ENCODE peak calls at places on chromosome 20, in eight cellular contexts. One of them, this sample, is unnamed.

GRCh38 chr20:38133680-38134426 is 31.2 kb downstream of the TGM2 start:
- DNase-seq in activated T-cell treated with anti-CD3 and anti-CD28 coated beads for 1 hour: no peak
- DNase-seq in GM13976: no peak
- DNase-seq in memory B cell: no peak
- DNase-seq in kidney glomerular epithelial cell: no peak
- DNase-seq in IMR-90: no peak
- DNase-seq in posterior vena cava: peak; percentile 58
- DNase-seq in activated naive CD4-positive, alpha-beta T cell treated with anti-CD3 and anti-CD28 coated beads, Interleukin-2, amount 50 U/mL, for 16 hours: no peak
- DNase-seq in this sample: no peak

GRCh38 chr20:44467289-44467883 is 8.3 kb upstream of the TTPAL start:
- DNase-seq in posterior vena cava: peak; percentile 87
- DNase-seq in IMR-90: no peak
- DNase-seq in activated naive CD4-positive, alpha-beta T cell treated with anti-CD3 and anti-CD28 coated beads, Interleukin-2, amount 50 U/mL, for 16 hours: no peak
- DNase-seq in memory B cell: no peak
- DNase-seq in kidney glomerular epithelial cell: no peak
- DNase-seq in GM13976: no peak
- DNase-seq in activated T-cell treated with anti-CD3 and anti-CD28 coated beads for 1 hour: no peak
- DNase-seq in this sample: no peak

GRCh38 chr20:35491823-35492222 is 36.4 kb downstream of the CEP250 start:
- DNase-seq in IMR-90: peak; percentile 18
- DNase-seq in GM13976: no peak
- DNase-seq in posterior vena cava: no peak
- DNase-seq in activated T-cell treated with anti-CD3 and anti-CD28 coated beads for 1 hour: no peak
- DNase-seq in activated naive CD4-positive, alpha-beta T cell treated with anti-CD3 and anti-CD28 coated beads, Interleukin-2, amount 50 U/mL, for 16 hours: no peak
- DNase-seq in kidney glomerular epithelial cell: no peak
- DNase-seq in memory B cell: no peak
- DNase-seq in this sample: no peak

GRCh38 chr20:47427746-47428145 is 71.2 kb upstream of the ZMYND8 start:
- DNase-seq in activated naive CD4-positive, alpha-beta T cell treated with anti-CD3 and anti-CD28 coated beads, Interleukin-2, amount 50 U/mL, for 16 hours: no peak
- DNase-seq in activated T-cell treated with anti-CD3 and anti-CD28 coated beads for 1 hour: no peak
- DNase-seq in posterior vena cava: no peak
- DNase-seq in memory B cell: no peak
- DNase-seq in IMR-90: no peak
- DNase-seq in kidney glomerular epithelial cell: no peak
- DNase-seq in GM13976: no peak
- DNase-seq in this sample: no peak

GRCh38 chr20:48349673-48350072 is 478.1 kb downstream of the PREX1 start:
- DNase-seq in activated T-cell treated with anti-CD3 and anti-CD28 coated beads for 1 hour: no peak
- DNase-seq in IMR-90: no peak
- DNase-seq in kidney glomerular epithelial cell: no peak
- DNase-seq in GM13976: no peak
- DNase-seq in activated naive CD4-positive, alpha-beta T cell treated with anti-CD3 and anti-CD28 coated beads, Interleukin-2, amount 50 U/mL, for 16 hours: no peak
- DNase-seq in memory B cell: no peak
- DNase-seq in posterior vena cava: no peak
- DNase-seq in this sample: no peak

GRCh38 chr20:47576516-47577033 is 74.9 kb downstream of the NCOA3 start:
- DNase-seq in activated naive CD4-positive, alpha-beta T cell treated with anti-CD3 and anti-CD28 coated beads, Interleukin-2, amount 50 U/mL, for 16 hours: no peak
- DNase-seq in GM13976: peak; percentile 65
- DNase-seq in posterior vena cava: no peak
- DNase-seq in activated T-cell treated with anti-CD3 and anti-CD28 coated beads for 1 hour: no peak
- DNase-seq in kidney glomerular epithelial cell: peak; percentile 72
- DNase-seq in memory B cell: no peak
- DNase-seq in IMR-90: peak; percentile 90
- DNase-seq in this sample: no peak

GRCh38 chr20:59634435-59635005 is 30.2 kb downstream of the PHACTR3 start:
- DNase-seq in GM13976: no peak
- DNase-seq in activated naive CD4-positive, alpha-beta T cell treated with anti-CD3 and anti-CD28 coated beads, Interleukin-2, amount 50 U/mL, for 16 hours: no peak
- DNase-seq in kidney glomerular epithelial cell: peak; percentile 58
- DNase-seq in IMR-90: no peak
- DNase-seq in memory B cell: no peak
- DNase-seq in posterior vena cava: peak; percentile 32
- DNase-seq in activated T-cell treated with anti-CD3 and anti-CD28 coated beads for 1 hour: no peak
- DNase-seq in this sample: no peak

GRCh38 chr20:44807051-44807683 is 3.2 kb downstream of the RIMS4 start:
- DNase-seq in activated T-cell treated with anti-CD3 and anti-CD28 coated beads for 1 hour: no peak
- DNase-seq in kidney glomerular epithelial cell: no peak
- DNase-seq in memory B cell: no peak
- DNase-seq in IMR-90: no peak
- DNase-seq in GM13976: no peak
- DNase-seq in posterior vena cava: no peak
- DNase-seq in activated naive CD4-positive, alpha-beta T cell treated with anti-CD3 and anti-CD28 coated beads, Interleukin-2, amount 50 U/mL, for 16 hours: no peak
- DNase-seq in this sample: no peak

GRCh38 chr20:56957737-56958553 is 308.5 kb downstream of the BMP7 start:
- DNase-seq in IMR-90: no peak
- DNase-seq in memory B cell: no peak
- DNase-seq in GM13976: no peak
- DNase-seq in kidney glomerular epithelial cell: no peak
- DNase-seq in activated T-cell treated with anti-CD3 and anti-CD28 coated beads for 1 hour: no peak
- DNase-seq in activated naive CD4-positive, alpha-beta T cell treated with anti-CD3 and anti-CD28 coated beads, Interleukin-2, amount 50 U/mL, for 16 hours: no peak
- DNase-seq in posterior vena cava: no peak
- DNase-seq in this sample: no peak

GRCh38 chr20:38317422-38317821 is 13.5 kb downstream of the BPI start:
- DNase-seq in memory B cell: no peak
- DNase-seq in IMR-90: no peak
- DNase-seq in GM13976: no peak
- DNase-seq in posterior vena cava: no peak
- DNase-seq in activated T-cell treated with anti-CD3 and anti-CD28 coated beads for 1 hour: no peak
- DNase-seq in activated naive CD4-positive, alpha-beta T cell treated with anti-CD3 and anti-CD28 coated beads, Interleukin-2, amount 50 U/mL, for 16 hours: no peak
- DNase-seq in kidney glomerular epithelial cell: no peak
- DNase-seq in this sample: no peak

GRCh38 chr20:54995021-54995420 is 519.6 kb downstream of the DOK5 start:
- DNase-seq in activated naive CD4-positive, alpha-beta T cell treated with anti-CD3 and anti-CD28 coated beads, Interleukin-2, amount 50 U/mL, for 16 hours: no peak
- DNase-seq in IMR-90: no peak
- DNase-seq in memory B cell: no peak
- DNase-seq in posterior vena cava: no peak
- DNase-seq in kidney glomerular epithelial cell: no peak
- DNase-seq in activated T-cell treated with anti-CD3 and anti-CD28 coated beads for 1 hour: no peak
- DNase-seq in GM13976: no peak
- DNase-seq in this sample: no peak

GRCh38 chr20:19642861-19643260 is 115.2 kb upstream of the RIN2 start:
- DNase-seq in kidney glomerular epithelial cell: no peak
- DNase-seq in GM13976: no peak
- DNase-seq in activated naive CD4-positive, alpha-beta T cell treated with anti-CD3 and anti-CD28 coated beads, Interleukin-2, amount 50 U/mL, for 16 hours: no peak
- DNase-seq in activated T-cell treated with anti-CD3 and anti-CD28 coated beads for 1 hour: no peak
- DNase-seq in posterior vena cava: no peak
- DNase-seq in IMR-90: no peak
- DNase-seq in memory B cell: no peak
- DNase-seq in this sample: no peak

GRCh38 chr20:32415494-32415893 is 57.4 kb downstream of the ASXL1 start:
- DNase-seq in IMR-90: no peak
- DNase-seq in kidney glomerular epithelial cell: no peak
- DNase-seq in memory B cell: no peak
- DNase-seq in GM13976: no peak
- DNase-seq in activated naive CD4-positive, alpha-beta T cell treated with anti-CD3 and anti-CD28 coated beads, Interleukin-2, amount 50 U/mL, for 16 hours: no peak
- DNase-seq in posterior vena cava: no peak
- DNase-seq in activated T-cell treated with anti-CD3 and anti-CD28 coated beads for 1 hour: no peak
- DNase-seq in this sample: no peak

GRCh38 chr20:13891575-13891974 is 98.8 kb downstream of the SEL1L2 start:
- DNase-seq in activated naive CD4-positive, alpha-beta T cell treated with anti-CD3 and anti-CD28 coated beads, Interleukin-2, amount 50 U/mL, for 16 hours: no peak
- DNase-seq in posterior vena cava: no peak
- DNase-seq in memory B cell: no peak
- DNase-seq in kidney glomerular epithelial cell: no peak
- DNase-seq in GM13976: no peak
- DNase-seq in IMR-90: no peak
- DNase-seq in activated T-cell treated with anti-CD3 and anti-CD28 coated beads for 1 hour: no peak
- DNase-seq in this sample: no peak

GRCh38 chr20:45337367-45338120 is 10.7 kb downstream of the SDC4 start:
- DNase-seq in IMR-90: peak; percentile 94
- DNase-seq in kidney glomerular epithelial cell: peak; percentile 94
- DNase-seq in posterior vena cava: peak; percentile 86
- DNase-seq in activated T-cell treated with anti-CD3 and anti-CD28 coated beads for 1 hour: no peak
- DNase-seq in GM13976: no peak
- DNase-seq in activated naive CD4-positive, alpha-beta T cell treated with anti-CD3 and anti-CD28 coated beads, Interleukin-2, amount 50 U/mL, for 16 hours: no peak
- DNase-seq in memory B cell: no peak
- DNase-seq in this sample: no peak

GRCh38 chr20:58571942-58572666 is 56.9 kb upstream of the APCDD1L start:
- DNase-seq in GM13976: no peak
- DNase-seq in posterior vena cava: no peak
- DNase-seq in activated T-cell treated with anti-CD3 and anti-CD28 coated beads for 1 hour: no peak
- DNase-seq in IMR-90: peak; percentile 88
- DNase-seq in kidney glomerular epithelial cell: peak; percentile 25
- DNase-seq in memory B cell: no peak
- DNase-seq in activated naive CD4-positive, alpha-beta T cell treated with anti-CD3 and anti-CD28 coated beads, Interleukin-2, amount 50 U/mL, for 16 hours: no peak
- DNase-seq in this sample: no peak

GRCh38 chr20:50704514-50704913 is 13.2 kb upstream of the RIPOR3 start:
- DNase-seq in GM13976: no peak
- DNase-seq in activated naive CD4-positive, alpha-beta T cell treated with anti-CD3 and anti-CD28 coated beads, Interleukin-2, amount 50 U/mL, for 16 hours: no peak
- DNase-seq in posterior vena cava: no peak
- DNase-seq in IMR-90: no peak
- DNase-seq in kidney glomerular epithelial cell: no peak
- DNase-seq in activated T-cell treated with anti-CD3 and anti-CD28 coated beads for 1 hour: no peak
- DNase-seq in memory B cell: no peak
- DNase-seq in this sample: no peak

GRCh38 chr20:31670371-31671228 is 32.9 kb downstream of the COX4I2 start:
- DNase-seq in GM13976: no peak
- DNase-seq in memory B cell: no peak
- DNase-seq in activated naive CD4-positive, alpha-beta T cell treated with anti-CD3 and anti-CD28 coated beads, Interleukin-2, amount 50 U/mL, for 16 hours: no peak
- DNase-seq in kidney glomerular epithelial cell: no peak
- DNase-seq in activated T-cell treated with anti-CD3 and anti-CD28 coated beads for 1 hour: no peak
- DNase-seq in posterior vena cava: no peak
- DNase-seq in IMR-90: peak; percentile 75
- DNase-seq in this sample: no peak

GRCh38 chr20:62065669-62066338 is at the start of gene TAF4:
- DNase-seq in kidney glomerular epithelial cell: peak; percentile 66
- DNase-seq in memory B cell: peak; percentile 85
- DNase-seq in IMR-90: peak; percentile 60
- DNase-seq in posterior vena cava: peak; percentile 92
- DNase-seq in activated naive CD4-positive, alpha-beta T cell treated with anti-CD3 and anti-CD28 coated beads, Interleukin-2, amount 50 U/mL, for 16 hours: peak; percentile 80
- DNase-seq in GM13976: peak; percentile 99
- DNase-seq in activated T-cell treated with anti-CD3 and anti-CD28 coated beads for 1 hour: peak; percentile 71
- DNase-seq in this sample: no peak

GRCh38 chr20:13492001-13492480 is 146.7 kb downstream of the TASP1 start:
- DNase-seq in kidney glomerular epithelial cell: peak; percentile 24
- DNase-seq in posterior vena cava: no peak
- DNase-seq in activated T-cell treated with anti-CD3 and anti-CD28 coated beads for 1 hour: no peak
- DNase-seq in IMR-90: peak; percentile 72
- DNase-seq in GM13976: no peak
- DNase-seq in memory B cell: no peak
- DNase-seq in activated naive CD4-positive, alpha-beta T cell treated with anti-CD3 and anti-CD28 coated beads, Interleukin-2, amount 50 U/mL, for 16 hours: no peak
- DNase-seq in this sample: no peak

GRCh38 chr20:13765299-13765698 is 19.4 kb downstream of the ESF1 start:
- DNase-seq in GM13976: no peak
- DNase-seq in activated T-cell treated with anti-CD3 and anti-CD28 coated beads for 1 hour: no peak
- DNase-seq in activated naive CD4-positive, alpha-beta T cell treated with anti-CD3 and anti-CD28 coated beads, Interleukin-2, amount 50 U/mL, for 16 hours: no peak
- DNase-seq in IMR-90: peak; percentile 13
- DNase-seq in posterior vena cava: no peak
- DNase-seq in memory B cell: no peak
- DNase-seq in kidney glomerular epithelial cell: no peak
- DNase-seq in this sample: no peak

GRCh38 chr20:41649489-41649888 is 31.3 kb upstream of the CHD6 start:
- DNase-seq in kidney glomerular epithelial cell: no peak
- DNase-seq in GM13976: no peak
- DNase-seq in posterior vena cava: no peak
- DNase-seq in IMR-90: no peak
- DNase-seq in activated T-cell treated with anti-CD3 and anti-CD28 coated beads for 1 hour: no peak
- DNase-seq in memory B cell: no peak
- DNase-seq in activated naive CD4-positive, alpha-beta T cell treated with anti-CD3 and anti-CD28 coated beads, Interleukin-2, amount 50 U/mL, for 16 hours: no peak
- DNase-seq in this sample: no peak

GRCh38 chr20:24804481-24805206 is 144.4 kb upstream of the CST7 start:
- DNase-seq in activated naive CD4-positive, alpha-beta T cell treated with anti-CD3 and anti-CD28 coated beads, Interleukin-2, amount 50 U/mL, for 16 hours: no peak
- DNase-seq in kidney glomerular epithelial cell: no peak
- DNase-seq in activated T-cell treated with anti-CD3 and anti-CD28 coated beads for 1 hour: no peak
- DNase-seq in posterior vena cava: no peak
- DNase-seq in memory B cell: no peak
- DNase-seq in GM13976: no peak
- DNase-seq in IMR-90: no peak
- DNase-seq in this sample: no peak

GRCh38 chr20:5687884-5688283 is 62.3 kb upstream of the SHLD1 start:
- DNase-seq in activated naive CD4-positive, alpha-beta T cell treated with anti-CD3 and anti-CD28 coated beads, Interleukin-2, amount 50 U/mL, for 16 hours: no peak
- DNase-seq in kidney glomerular epithelial cell: no peak
- DNase-seq in posterior vena cava: no peak
- DNase-seq in IMR-90: no peak
- DNase-seq in memory B cell: no peak
- DNase-seq in GM13976: no peak
- DNase-seq in activated T-cell treated with anti-CD3 and anti-CD28 coated beads for 1 hour: no peak
- DNase-seq in this sample: no peak

GRCh38 chr20:54914995-54915394 is 439.6 kb downstream of the DOK5 start:
- DNase-seq in GM13976: no peak
- DNase-seq in IMR-90: no peak
- DNase-seq in memory B cell: no peak
- DNase-seq in activated naive CD4-positive, alpha-beta T cell treated with anti-CD3 and anti-CD28 coated beads, Interleukin-2, amount 50 U/mL, for 16 hours: no peak
- DNase-seq in kidney glomerular epithelial cell: no peak
- DNase-seq in posterior vena cava: no peak
- DNase-seq in activated T-cell treated with anti-CD3 and anti-CD28 coated beads for 1 hour: no peak
- DNase-seq in this sample: no peak

GRCh38 chr20:48260370-48260769 is 475.1 kb upstream of the SULF2 start:
- DNase-seq in activated T-cell treated with anti-CD3 and anti-CD28 coated beads for 1 hour: no peak
- DNase-seq in kidney glomerular epithelial cell: no peak
- DNase-seq in GM13976: no peak
- DNase-seq in memory B cell: no peak
- DNase-seq in posterior vena cava: no peak
- DNase-seq in activated naive CD4-positive, alpha-beta T cell treated with anti-CD3 and anti-CD28 coated beads, Interleukin-2, amount 50 U/mL, for 16 hours: no peak
- DNase-seq in IMR-90: no peak
- DNase-seq in this sample: no peak

GRCh38 chr20:34689486-34689885 is 12.6 kb upstream of the PIGU start:
- DNase-seq in memory B cell: no peak
- DNase-seq in posterior vena cava: no peak
- DNase-seq in activated T-cell treated with anti-CD3 and anti-CD28 coated beads for 1 hour: no peak
- DNase-seq in kidney glomerular epithelial cell: no peak
- DNase-seq in activated naive CD4-positive, alpha-beta T cell treated with anti-CD3 and anti-CD28 coated beads, Interleukin-2, amount 50 U/mL, for 16 hours: no peak
- DNase-seq in IMR-90: no peak
- DNase-seq in GM13976: no peak
- DNase-seq in this sample: no peak

GRCh38 chr20:63771046-63771707 is 31.6 kb downstream of the SLC2A4RG start:
- DNase-seq in GM13976: no peak
- DNase-seq in IMR-90: no peak
- DNase-seq in posterior vena cava: no peak
- DNase-seq in activated T-cell treated with anti-CD3 and anti-CD28 coated beads for 1 hour: no peak
- DNase-seq in activated naive CD4-positive, alpha-beta T cell treated with anti-CD3 and anti-CD28 coated beads, Interleukin-2, amount 50 U/mL, for 16 hours: no peak
- DNase-seq in kidney glomerular epithelial cell: no peak
- DNase-seq in memory B cell: no peak
- DNase-seq in this sample: no peak

GRCh38 chr20:62766716-62767115 is 29.6 kb upstream of the MRGBP start:
- DNase-seq in GM13976: no peak
- DNase-seq in activated T-cell treated with anti-CD3 and anti-CD28 coated beads for 1 hour: no peak
- DNase-seq in memory B cell: no peak
- DNase-seq in activated naive CD4-positive, alpha-beta T cell treated with anti-CD3 and anti-CD28 coated beads, Interleukin-2, amount 50 U/mL, for 16 hours: no peak
- DNase-seq in posterior vena cava: peak; percentile 49
- DNase-seq in kidney glomerular epithelial cell: no peak
- DNase-seq in IMR-90: no peak
- DNase-seq in this sample: no peak

This sample was measured in Panc1.